ENCODE peak calls at places on chromosomes 12 and 14, in nine cellular contexts. Z is mesenchymal stem cell, H is fibroblast of pulmonary artery, L is thyroid gland, M is neural crest cell, J is hippocampal formation, K is hypothalamus, I is tibial artery, E is Right ventricle myocardium inferior. C is an unnamed sample.

GRCh38 chr12:90938451-90938850 is 16.5 kb downstream of the CCER1 start:
- DNase-seq in I (no peak), E (no peak), M (no peak), J (no peak), L (no peak), Z (peak), H (peak), K (no peak), C (no peak)

GRCh38 chr14:74841230-74842207 is 34.4 kb downstream of the PROX2 start:
- DNase-seq in K (no peak), Z (no peak), L (no peak), I (no peak), E (no peak), M (no peak), H (no peak), J (no peak), C (no peak)

GRCh38 chr14:68719634-68720384 is 73.1 kb downstream of the ZFP36L1 start:
- DNase-seq in K (no peak), H (no peak), E (no peak), I (no peak), M (no peak), J (no peak), L (no peak), Z (no peak), C (no peak)

GRCh38 chr12:126069549-126070165 is 1004.4 kb downstream of the AACS start:
- DNase-seq in M (peak), K (no peak), I (no peak), J (no peak), H (peak), E (no peak), L (no peak), Z (peak), C (no peak)

GRCh38 chr14:69547701-69548348 is 26.8 kb downstream of the CCDC177 start:
- DNase-seq in M (peak), K (no peak), E (no peak), J (no peak), H (peak), Z (peak), I (no peak), L (peak), C (no peak)

GRCh38 chr12:89080797-89081470 is 271.4 kb downstream of the DUSP6 start:
- DNase-seq in M (no peak), L (no peak), H (peak), I (no peak), K (no peak), E (no peak), Z (peak), J (no peak), C (no peak)

GRCh38 chr12:23204933-23205778 is 580.2 kb downstream of the ETNK1 start:
- DNase-seq in L (no peak), H (peak), K (no peak), M (no peak), E (no peak), Z (peak), I (no peak), J (no peak), C (no peak)

GRCh38 chr14:37515761-37516160 is 79.3 kb downstream of the FOXA1 start:
- DNase-seq in I (no peak), Z (no peak), H (no peak), L (no peak), J (peak), E (no peak), M (no peak), K (no peak), C (no peak)

GRCh38 chr14:89330236-89331002 is 86.6 kb downstream of the FOXN3 start:
- DNase-seq in E (no peak), M (no peak), Z (peak), K (no peak), H (peak), J (no peak), L (no peak), I (peak), C (peak)

GRCh38 chr14:68659021-68659931 is 133.6 kb downstream of the ZFP36L1 start:
- DNase-seq in E (no peak), L (no peak), M (no peak), K (no peak), Z (peak), I (peak), H (peak), J (no peak), C (peak)

GRCh38 chr14:90005441-90005840 is 49.7 kb downstream of the TDP1 start:
- DNase-seq in E (no peak), Z (no peak), L (no peak), M (no peak), J (no peak), I (no peak), K (no peak), H (no peak), C (no peak)

GRCh38 chr14:60349663-60350365 is 100.8 kb downstream of the PPM1A start:
- DNase-seq in L (peak), M (no peak), E (no peak), I (no peak), J (no peak), K (no peak), Z (peak), H (peak), C (no peak)

GRCh38 chr12:126493366-126494108 is 1428.3 kb downstream of the AACS start:
- DNase-seq in K (no peak), Z (no peak), L (no peak), M (no peak), E (no peak), J (no peak), I (no peak), H (peak), C (no peak)

GRCh38 chr14:27411021-27411420 is 813.2 kb upstream of the NOVA1 start:
- DNase-seq in I (no peak), L (no peak), M (no peak), H (no peak), Z (no peak), J (no peak), K (no peak), E (no peak), C (no peak)

GRCh38 chr14:60653709-60654161 is 4.5 kb upstream of the SIX1 start:
- DNase-seq in E (no peak), H (no peak), M (no peak), Z (no peak), K (no peak), J (no peak), I (no peak), L (no peak), C (no peak)

GRCh38 chr14:106390401-106390800 is 864.0 kb downstream of the TMEM121 start:
- DNase-seq in J (no peak), I (no peak), E (no peak), L (no peak), K (no peak), Z (no peak), M (no peak), H (no peak), C (no peak)

GRCh38 chr14:79549515-79549914 is 661.8 kb downstream of the DIO2 start:
- DNase-seq in J (no peak), Z (peak), E (no peak), L (no peak), I (no peak), H (no peak), M (no peak), K (no peak), C (no peak)

GRCh38 chr12:122368361-122369073 is 54.0 kb downstream of the CLIP1 start:
- DNase-seq in E (no peak), L (peak), J (no peak), Z (peak), M (no peak), H (peak), K (no peak), I (no peak), C (no peak)

GRCh38 chr14:30287579-30288445 is 271.1 kb upstream of the G2E3 start:
- DNase-seq in E (no peak), K (no peak), M (no peak), I (no peak), H (no peak), J (no peak), L (no peak), Z (no peak), C (no peak)

GRCh38 chr12:124626841-124627502 is 59.6 kb upstream of the NCOR2 start:
- DNase-seq in E (peak), M (no peak), I (peak), K (no peak), J (no peak), H (peak), L (peak), Z (no peak), C (peak)

GRCh38 chr12:111775205-111776193 is 8.8 kb downstream of the ALDH2 start:
- DNase-seq in H (peak), L (peak), E (peak), I (peak), M (no peak), J (peak), Z (peak), K (no peak), C (peak)

GRCh38 chr12:66584673-66585072 is 94.2 kb downstream of the GRIP1 start:
- DNase-seq in E (no peak), M (no peak), K (no peak), J (no peak), L (no peak), H (no peak), Z (no peak), I (no peak), C (no peak)

GRCh38 chr12:3035815-3036702 is 41.1 kb upstream of the TSPAN9 start:
- DNase-seq in J (peak), Z (no peak), I (no peak), H (peak), E (peak), L (no peak), K (peak), M (no peak), C (no peak)

GRCh38 chr14:90556050-90556477 is 159.2 kb downstream of the CALM1 start:
- DNase-seq in I (no peak), K (no peak), L (peak), M (peak), Z (peak), J (peak), H (no peak), E (no peak), C (no peak)

C was measured in right atrium auricular region.